ENCODE peak calls at places on chromosome 7, in six cellular contexts. C is GM23248, T is IMR-90, S is adipocyte, M is SK-N-SH, U is colonic mucosa. R is an unnamed sample.
A peak's percentile ranks its signal among the peaks of the same experiment; 100 is the strongest.

GRCh38 chr7:26723140-26723539 is 141.2 kb downstream of the SKAP2 start:
- DNase-seq in C (no peak), T (no peak), S (no peak), M (no peak), U (no peak), R (no peak)

GRCh38 chr7:142357953-142358520 is 100.2 kb upstream of the PRSS58 start:
- DNase-seq in C (peak; percentile 76), T (peak; percentile 83), S (peak; percentile 87), M (peak; percentile 66), U (peak; percentile 50), R (peak; percentile 77)

GRCh38 chr7:72313906-72314305 is 98.2 kb downstream of the CALN1 start:
- DNase-seq in C (no peak), T (no peak), S (no peak), M (no peak), U (no peak), R (no peak)

GRCh38 chr7:132575336-132575986 is 809 bp downstream of the PLXNA4 start:
- DNase-seq in C (peak; percentile 73), T (peak; percentile 18), S (peak; percentile 78), M (peak; percentile 84), U (peak; percentile 30), R (peak; percentile 29)

GRCh38 chr7:452791-453455 is 66.7 kb downstream of the PDGFA start:
- DNase-seq in C (no peak), T (no peak), S (no peak), M (no peak), U (no peak), R (no peak)

GRCh38 chr7:99677646-99678045 is 2.1 kb downstream of the CYP3A5 start:
- DNase-seq in C (no peak), T (no peak), S (no peak), M (no peak), U (no peak), R (no peak)

GRCh38 chr7:93178213-93178612 is 30.0 kb upstream of the SAMD9L start:
- DNase-seq in C (peak; percentile 47), T (peak; percentile 23), S (peak; percentile 46), M (peak; percentile 3), U (no peak), R (peak; percentile 4)

GRCh38 chr7:134724606-134725005 is 54.8 kb upstream of the CALD1 start:
- DNase-seq in C (peak; percentile 70), T (peak; percentile 54), S (peak; percentile 39), M (no peak), U (no peak), R (peak; percentile 57)

GRCh38 chr7:32204361-32205018 is 134.3 kb upstream of the PDE1C start:
- DNase-seq in C (peak; percentile 90), T (peak; percentile 77), S (peak; percentile 94), M (peak; percentile 43), U (peak; percentile 33), R (peak; percentile 88)

GRCh38 chr7:155953501-155953778 is 141.2 kb upstream of the SHH start:
- DNase-seq in C (no peak), T (no peak), S (no peak), M (no peak), U (no peak), R (no peak)

GRCh38 chr7:82567841-82568240 is 124.3 kb upstream of the CACNA2D1 start:
- DNase-seq in C (no peak), T (no peak), S (no peak), M (peak; percentile 79), U (no peak), R (no peak)

DNA sequence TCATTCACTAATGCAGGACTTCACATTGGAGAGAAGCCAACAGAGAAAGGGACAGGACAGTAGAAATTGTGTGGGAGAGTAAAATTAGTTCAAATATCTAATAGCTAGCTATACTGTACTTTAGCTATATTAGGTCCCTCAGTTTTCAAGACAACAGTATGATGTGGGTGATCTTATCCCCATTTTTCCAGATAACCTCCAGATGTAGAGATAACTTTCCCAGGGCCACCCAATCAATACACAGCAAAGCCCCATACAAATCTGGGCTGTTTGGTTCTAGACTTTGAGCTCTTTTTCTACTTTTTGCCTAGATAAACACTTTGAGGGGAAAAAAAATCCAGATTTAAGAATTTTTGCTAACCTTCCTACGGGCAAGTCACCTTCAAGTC is 482 bp upstream of the CLDN12 start:
- DNase-seq in C (no peak), T (no peak), S (no peak), M (no peak), U (no peak), R (no peak)
- H3K9ac ChIP-seq in C (peak overlapping the region; percentile 94), T (peak overlapping the region; percentile 36), S (peak overlapping the region; percentile 92), M (peak overlapping the region; percentile 95), U (peak overlapping the region; percentile 89), R (peak overlapping the region; percentile 97)

DNA sequence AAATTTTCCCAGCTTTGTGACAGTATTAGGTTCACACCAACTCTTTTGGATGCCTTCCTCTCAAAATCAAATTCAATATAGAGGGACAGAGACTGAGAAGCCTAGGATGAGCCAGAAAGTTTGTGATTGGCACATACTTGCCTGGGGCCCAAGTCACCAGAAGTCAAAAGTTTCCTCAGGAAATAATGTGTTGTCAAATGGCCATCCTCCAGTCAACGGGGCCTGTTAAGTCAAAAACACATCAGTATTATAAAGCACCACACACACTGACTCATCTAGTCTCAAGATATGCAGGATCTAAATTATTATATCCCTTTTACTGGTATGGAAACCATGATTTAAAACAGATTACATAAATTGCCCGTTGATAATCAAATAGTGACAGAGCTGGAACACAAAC is 158.1 kb downstream of the AHR start:
- DNase-seq in C (peak; percentile 24), T (peak; percentile 14), S (no peak), M (no peak), U (no peak), R (no peak)
- H3K9ac ChIP-seq in C (no peak overlapping the region), T (no peak overlapping the region), S (no peak overlapping the region), M (no peak overlapping the region), U (no peak overlapping the region), R (no peak overlapping the region)

GRCh38 chr7:44096326-44096881 is 7.7 kb upstream of the AEBP1 start:
- DNase-seq in C (no peak), T (no peak), S (no peak), M (no peak), U (no peak), R (no peak)
- H3K9ac ChIP-seq in C (no peak overlapping the region), T (no peak overlapping the region), S (no peak overlapping the region), M (no peak overlapping the region), U (no peak overlapping the region), R (no peak overlapping the region)

DNA sequence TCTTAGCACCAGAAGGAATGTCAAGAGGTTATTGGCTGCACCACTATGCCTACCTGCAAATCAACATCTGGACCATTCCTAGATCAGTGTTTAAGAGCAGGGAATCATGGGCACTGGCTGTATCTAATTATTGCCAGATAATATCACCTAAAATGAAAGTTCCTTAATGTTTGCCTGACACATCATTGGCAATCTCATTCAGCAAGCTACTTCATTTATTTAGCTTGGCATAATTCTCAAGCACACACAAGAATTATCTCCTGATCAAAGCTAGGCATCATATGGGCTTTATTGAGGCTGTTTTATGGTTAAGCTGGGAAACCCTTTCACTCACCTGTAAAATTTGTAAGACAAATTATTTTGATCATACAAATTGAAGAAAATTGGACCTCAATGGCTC is 581.7 kb downstream of the INHBA start:
- DNase-seq in C (no peak), T (no peak), S (no peak), M (no peak), U (no peak), R (no peak)
- H3K9ac ChIP-seq in C (no peak overlapping the region), T (no peak overlapping the region), S (no peak overlapping the region), M (no peak overlapping the region), U (no peak overlapping the region), R (no peak overlapping the region)

DNA sequence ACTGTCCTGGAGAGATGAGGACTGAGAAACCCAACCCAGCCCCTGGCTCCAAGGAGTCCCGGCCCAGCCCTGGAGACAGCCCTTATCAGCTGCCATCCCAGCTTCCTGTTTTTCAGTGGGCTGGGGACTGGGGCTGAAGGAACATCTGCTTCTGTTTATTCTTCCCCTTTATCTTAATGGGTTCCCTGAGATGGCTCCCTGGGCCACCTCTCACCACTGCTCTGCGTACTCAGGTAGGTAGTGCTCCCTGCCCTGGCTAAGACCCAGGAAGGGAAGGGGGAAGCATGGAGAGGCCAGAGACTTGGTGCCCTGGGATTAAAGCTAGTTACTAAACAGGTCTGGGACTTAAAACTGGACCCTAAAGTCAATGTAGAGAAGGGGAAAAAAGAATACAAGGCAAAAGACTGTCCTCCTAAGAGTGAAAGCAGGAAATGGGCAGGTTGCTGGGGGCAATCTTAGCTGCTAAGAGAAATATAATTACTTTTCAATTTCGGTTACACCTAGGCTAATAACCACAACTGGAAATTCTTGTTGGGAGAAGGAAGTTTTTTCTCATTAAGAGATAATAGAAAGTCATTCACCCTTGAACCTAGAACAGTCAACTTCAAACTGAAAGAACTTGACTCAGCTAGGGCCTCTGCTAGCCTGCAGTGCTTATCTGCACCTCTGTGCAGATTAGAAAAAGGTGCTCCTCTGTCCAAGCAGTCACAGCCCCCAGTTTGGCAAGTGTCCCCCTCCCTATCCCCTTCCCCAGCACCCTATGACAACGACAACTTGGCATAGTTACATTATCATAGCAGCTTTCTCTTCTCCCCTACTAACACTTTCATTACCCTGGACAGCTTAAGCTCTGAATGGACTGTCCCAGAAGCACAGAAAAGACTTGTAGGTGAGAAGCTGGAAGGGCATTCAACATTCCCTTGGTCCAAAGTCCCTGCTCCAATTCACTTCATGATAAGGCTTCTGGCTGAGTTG is 65.6 kb upstream of the KDM7A start:
- DNase-seq in C (no peak), T (no peak), S (no peak), M (peak; percentile 81), U (peak; percentile 68), R (no peak)
- H3K9ac ChIP-seq in C (no peak overlapping the region), T (no peak overlapping the region), S (no peak overlapping the region), M (no peak overlapping the region), U (peak overlapping the region; percentile 48), R (no peak overlapping the region)

DNA sequence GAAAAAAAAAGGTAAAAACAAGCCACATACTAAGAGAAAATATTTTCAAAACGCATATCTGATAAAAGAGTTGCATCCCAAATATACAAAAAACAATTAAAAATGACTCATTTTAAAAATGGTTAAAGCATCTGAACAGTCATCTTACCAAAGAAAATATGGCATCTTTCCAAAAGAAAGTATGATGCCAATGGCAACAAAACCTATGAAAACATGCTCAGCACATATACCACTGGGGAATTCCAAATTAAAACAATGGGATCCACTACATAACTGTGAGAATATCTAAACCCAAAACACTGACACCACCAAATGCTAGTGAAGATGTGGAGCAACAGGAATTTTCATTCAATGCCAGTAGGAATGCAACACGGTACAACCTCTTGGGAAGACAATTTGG is 39.3 kb downstream of the VSTM2A start:
- DNase-seq in C (peak; percentile 5), T (no peak), S (no peak), M (no peak), U (no peak), R (no peak)
- H3K9ac ChIP-seq in C (no peak overlapping the region), T (no peak overlapping the region), S (no peak overlapping the region), M (no peak overlapping the region), U (no peak overlapping the region), R (no peak overlapping the region)

DNA sequence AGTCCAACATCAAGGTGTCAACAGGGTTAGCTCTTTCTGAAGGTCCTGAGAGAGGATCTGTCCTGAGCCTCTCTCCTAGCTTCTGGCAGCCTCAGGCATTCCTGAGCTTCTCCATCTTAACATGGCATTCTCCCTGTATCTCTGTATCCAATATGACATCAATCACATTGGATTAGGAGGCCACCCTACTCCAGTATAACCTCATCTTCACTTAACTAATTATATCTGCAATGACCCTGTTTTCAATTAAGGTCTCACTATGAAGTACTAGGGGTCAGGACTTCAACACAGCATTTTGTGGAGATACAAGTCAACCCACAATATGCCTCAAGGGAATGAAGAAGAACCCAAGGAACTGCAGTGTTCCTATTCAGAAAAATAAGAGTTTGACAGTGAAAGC is 133.8 kb downstream of the RELN start:
- DNase-seq in C (no peak), T (no peak), S (no peak), M (no peak), U (no peak), R (no peak)
- H3K9ac ChIP-seq in C (no peak overlapping the region), T (no peak overlapping the region), S (no peak overlapping the region), M (no peak overlapping the region), U (no peak overlapping the region), R (no peak overlapping the region)

GRCh38 chr7:152924826-152925411 is 165.4 kb downstream of the ACTR3B start:
- DNase-seq in C (no peak), T (no peak), S (no peak), M (peak; percentile 44), U (no peak), R (no peak)
- H3K9ac ChIP-seq in C (no peak overlapping the region), T (no peak overlapping the region), S (no peak overlapping the region), M (no peak overlapping the region), U (no peak overlapping the region), R (no peak overlapping the region)